ENCODE peak calls at places on chromosomes 1 and 21, in seven cellular contexts. S is endothelial cell of umbilical vein, H is neural progenitor cell, I is cardiac muscle cell, D is pancreas, P is tibial artery, F is fibroblast of lung. J is an unnamed sample.

GRCh38 chr1:17441265-17441992 is 2.0 kb upstream of the RCC2 start:
- DNase-seq in S (no peak), F (peak), I (no peak), H (peak), P (no peak), D (no peak), J (peak)

GRCh38 chr1:159817276-159818041 is 9.2 kb upstream of the SLAMF8 start:
- DNase-seq in H (no peak), D (no peak), I (no peak), F (no peak), P (no peak), S (peak), J (no peak)

GRCh38 chr1:156126701-156127534 is 12.4 kb downstream of the LMNA start:
- DNase-seq in D (no peak), S (peak), F (peak), H (no peak), I (no peak), P (peak), J (no peak)

GRCh38 chr1:33456302-33456886 is 16.1 kb upstream of the ZSCAN20 start:
- DNase-seq in F (no peak), I (no peak), S (no peak), H (no peak), D (no peak), P (no peak), J (no peak)

GRCh38 chr1:52913537-52913936 is 8.0 kb downstream of the ECHDC2 start:
- DNase-seq in D (no peak), P (no peak), I (peak), S (no peak), H (peak), F (no peak), J (no peak)

GRCh38 chr1:29829448-29830344 is 593.4 kb downstream of the PTPRU start:
- DNase-seq in S (no peak), H (no peak), D (no peak), I (no peak), F (no peak), P (peak), J (no peak)

GRCh38 chr1:33561576-33561975 is 89.1 kb downstream of the ZSCAN20 start:
- DNase-seq in I (no peak), H (no peak), P (no peak), S (no peak), D (no peak), F (no peak), J (no peak)

GRCh38 chr1:110433803-110434202 is 17.1 kb upstream of the PROK1 start:
- DNase-seq in D (no peak), H (peak), S (no peak), P (no peak), I (peak), F (peak), J (no peak)

GRCh38 chr1:4379451-4380175 is 274.8 kb upstream of the AJAP1 start:
- DNase-seq in I (no peak), H (no peak), F (no peak), P (no peak), D (no peak), S (no peak), J (no peak)

GRCh38 chr1:43851561-43852338 is 81.9 kb upstream of the ARTN start:
- DNase-seq in D (no peak), F (no peak), P (no peak), I (no peak), S (no peak), H (no peak), J (no peak)

GRCh38 chr1:86774305-86775304 is 70.2 kb downstream of the SH3GLB1 start:
- DNase-seq in I (peak), H (peak), P (peak), D (peak), S (peak), F (peak), J (peak)

GRCh38 chr1:162704673-162705424 is 72.6 kb downstream of the DDR2 start:
- DNase-seq in H (no peak), F (no peak), S (no peak), P (no peak), I (no peak), D (no peak), J (no peak)

GRCh38 chr21:45294509-45295291 is 7.0 kb upstream of the POFUT2 start:
- DNase-seq in D (peak), H (no peak), S (peak), I (peak), P (peak), F (peak), J (no peak)

GRCh38 chr1:37636435-37636834 is 1.7 kb upstream of the RSPO1 start:
- DNase-seq in I (no peak), P (no peak), H (no peak), F (no peak), D (no peak), S (no peak), J (no peak)

GRCh38 chr1:36182734-36183133 is 26.8 kb downstream of the MAP7D1 start:
- DNase-seq in S (no peak), F (no peak), H (peak), I (no peak), P (no peak), D (no peak), J (no peak)

GRCh38 chr1:43206721-43207228 is 34.6 kb downstream of the CFAP57 start:
- DNase-seq in P (no peak), F (peak), S (no peak), H (peak), I (peak), D (no peak), J (no peak)

GRCh38 chr1:8315573-8316475 is 2.1 kb upstream of the SLC45A1 start:
- DNase-seq in S (no peak), P (no peak), F (no peak), H (peak), D (no peak), I (no peak), J (no peak)

GRCh38 chr1:227782226-227782625 is 33.2 kb upstream of the PRSS38 start:
- DNase-seq in I (no peak), F (no peak), H (no peak), P (peak), S (no peak), D (no peak), J (no peak)

GRCh38 chr21:46054447-46054846 is 43.5 kb upstream of the COL6A2 start:
- DNase-seq in I (peak), D (no peak), F (peak), H (peak), P (no peak), S (no peak), J (no peak)

GRCh38 chr1:95407864-95408291 is 173.9 kb downstream of the RWDD3 start:
- DNase-seq in I (no peak), F (no peak), H (peak), P (no peak), D (no peak), S (no peak), J (no peak)

GRCh38 chr1:83882906-83883305 is 116.0 kb downstream of the TTLL7 start:
- DNase-seq in F (peak), P (no peak), H (peak), D (no peak), I (no peak), S (peak), J (no peak)

GRCh38 chr1:85296980-85297379 is 20.5 kb upstream of the BCL10 start:
- DNase-seq in I (no peak), P (no peak), D (no peak), H (no peak), S (peak), F (no peak), J (no peak)

GRCh38 chr1:85295006-85295431 is 18.6 kb upstream of the BCL10 start:
- DNase-seq in D (no peak), H (no peak), S (peak), P (no peak), F (peak), I (no peak), J (no peak)

GRCh38 chr1:85297538-85297854 is 21.1 kb upstream of the BCL10 start:
- DNase-seq in F (no peak), S (no peak), I (no peak), H (no peak), P (no peak), D (no peak), J (no peak)

GRCh38 chr1:85297855-85298629 is 21.6 kb upstream of the BCL10 start:
- DNase-seq in H (no peak), P (no peak), I (no peak), D (peak), F (peak), S (peak), J (no peak)

GRCh38 chr1:85295654-85296053 is 19.2 kb upstream of the BCL10 start:
- DNase-seq in F (no peak), D (no peak), H (no peak), P (no peak), I (no peak), S (no peak), J (no peak)
- H3K27ac ChIP-seq in F (no peak), D (no peak), H (no peak), P (no peak), I (no peak), S (no peak), J (no peak)

DNA sequence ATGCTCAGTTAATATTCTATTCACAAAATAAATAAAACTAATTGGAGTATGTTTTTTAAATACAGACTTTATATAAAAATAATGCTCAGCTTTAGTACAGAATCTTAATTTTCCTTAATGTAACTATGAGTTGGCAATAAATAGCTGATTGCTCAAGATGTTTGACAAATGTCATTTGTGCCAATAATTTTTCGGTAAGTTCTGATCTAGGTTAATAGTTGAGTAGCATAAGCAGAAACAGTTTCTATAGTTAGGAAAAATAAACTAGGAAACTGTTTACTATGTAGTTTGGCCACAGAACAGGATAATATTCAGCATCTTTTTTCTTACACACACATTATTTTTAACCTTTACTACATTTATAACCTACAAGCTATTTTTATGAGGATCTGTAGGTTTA is 40.3 kb downstream of the KCTD3 start:
- DNase-seq in D (no peak), F (no peak), H (no peak), I (no peak), S (no peak), P (no peak), J (no peak)
- H3K27ac ChIP-seq in D (no peak), F (no peak), H (no peak), I (no peak), S (no peak), P (no peak), J (no peak)

DNA sequence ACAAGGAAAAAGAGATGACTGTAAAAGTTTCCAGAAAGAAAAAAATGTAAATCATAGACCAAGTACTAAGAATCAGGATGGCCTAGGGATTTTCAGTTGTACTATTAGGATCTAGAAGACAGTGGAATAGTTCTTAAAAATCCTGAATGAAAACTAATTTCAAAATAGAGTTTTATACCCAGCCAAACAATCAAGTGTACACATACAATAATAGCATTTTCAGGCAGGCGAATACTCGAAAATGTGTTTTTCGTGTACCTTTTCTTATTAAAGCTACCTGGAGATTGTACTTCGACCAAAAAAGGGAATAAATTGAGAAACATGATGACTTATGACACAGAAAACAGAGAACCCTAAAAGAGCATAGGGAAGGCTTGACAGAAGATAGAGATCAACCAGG is 118.6 kb downstream of the SDCCAG8 start:
- DNase-seq in S (no peak), D (no peak), H (no peak), F (no peak), I (no peak), P (no peak), J (no peak)
- H3K27ac ChIP-seq in S (no peak), D (no peak), H (no peak), F (no peak), I (no peak), P (no peak), J (no peak)

DNA sequence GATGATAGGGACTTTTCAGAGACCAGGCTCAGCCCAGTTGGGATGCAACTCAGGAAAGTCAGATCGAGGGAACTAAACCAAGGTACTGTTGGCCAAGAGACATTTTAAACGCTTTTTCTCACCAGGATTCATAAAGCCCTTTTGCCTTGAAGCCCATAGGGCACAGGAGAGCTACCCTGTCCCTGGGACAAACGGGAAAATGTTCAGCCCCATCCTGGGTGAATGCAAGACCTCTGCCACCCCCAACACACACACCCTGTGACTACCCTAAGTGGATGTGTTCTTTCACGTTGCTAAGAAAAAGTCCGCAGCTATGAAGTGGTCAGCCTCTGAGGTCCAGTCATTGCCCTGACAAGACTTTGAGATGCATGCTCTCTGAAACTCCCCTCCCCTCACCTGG is 58.4 kb downstream of the ITPKB start:
- DNase-seq in H (peak), S (no peak), D (no peak), P (peak), F (no peak), I (no peak), J (no peak)
- H3K27ac ChIP-seq in H (no peak), S (no peak), D (no peak), P (peak), F (peak), I (peak), J (peak)

J was measured in caudate nucleus.